ENCODE peak calls at places on chromosomes 6 and 20, in four cellular contexts. Z is HT-29, D is Peyer's patch, L is activated T-cell treated with anti-CD3 and anti-CD28 coated beads for 24 hours. S is an unnamed sample.

GRCh38 chr20:13289031-13289430 is 68.0 kb downstream of the ISM1 start:
- DNase-seq in Z (no peak), D (no peak), L (no peak), S (no peak)

GRCh38 chr20:62282877-62283503 is 19.8 kb upstream of the ADRM1 start:
- DNase-seq in Z (no peak), D (no peak), L (no peak), S (no peak)

GRCh38 chr6:119347466-119348307 is 1.9 kb downstream of the MAN1A1 start:
- DNase-seq in Z (peak), D (peak), L (peak), S (peak)

GRCh38 chr20:36542019-36542488 is 735 bp downstream of the MYL9 start:
- DNase-seq in Z (peak), D (no peak), L (no peak), S (no peak)

GRCh38 chr6:7411328-7411727 is 21.7 kb downstream of the RIOK1 start:
- DNase-seq in Z (no peak), D (no peak), L (no peak), S (no peak)

GRCh38 chr6:5206920-5207561 is 53.7 kb downstream of the LYRM4 start:
- DNase-seq in Z (no peak), D (no peak), L (no peak), S (no peak)

GRCh38 chr6:87916446-87916845 is 131.2 kb upstream of the SPACA1 start:
- DNase-seq in Z (no peak), D (no peak), L (no peak), S (no peak)

GRCh38 chr6:4935981-4936680 is 67.7 kb downstream of the RPP40 start:
- DNase-seq in Z (peak), D (no peak), L (no peak), S (no peak)

GRCh38 chr20:3654326-3655031 is 8.7 kb downstream of the GFRA4 start:
- DNase-seq in Z (no peak), D (no peak), L (no peak), S (no peak)

GRCh38 chr6:105771313-105771970 is 314.7 kb upstream of the PRDM1 start:
- DNase-seq in Z (no peak), D (no peak), L (no peak), S (no peak)

GRCh38 chr6:166253277-166254229 is 54.6 kb downstream of the PRR18 start:
- DNase-seq in Z (no peak), D (no peak), L (peak), S (peak)

GRCh38 chr20:16664031-16664430 is 65.8 kb upstream of the SNRPB2 start:
- DNase-seq in Z (no peak), D (no peak), L (no peak), S (no peak)

GRCh38 chr20:24465730-24466129 is 3.7 kb upstream of the SYNDIG1 start:
- DNase-seq in Z (no peak), D (no peak), L (no peak), S (no peak)

GRCh38 chr20:54650201-54650722 is 174.9 kb downstream of the DOK5 start:
- DNase-seq in Z (no peak), D (no peak), L (no peak), S (no peak)

GRCh38 chr6:145372671-145373123 is 362.6 kb downstream of the EPM2A start:
- DNase-seq in Z (no peak), D (no peak), L (no peak), S (no peak)

GRCh38 chr6:142846459-142846831 is 98.5 kb downstream of the HIVEP2 start:
- DNase-seq in Z (no peak), D (no peak), L (no peak), S (no peak)

GRCh38 chr6:52013035-52013434 is 74.4 kb downstream of the PKHD1 start:
- DNase-seq in Z (peak), D (no peak), L (no peak), S (no peak)

GRCh38 chr20:23334111-23334510 is 16.5 kb upstream of the NXT1 start:
- DNase-seq in Z (no peak), D (no peak), L (no peak), S (no peak)

GRCh38 chr6:139219271-139219729 is 72.5 kb downstream of the TXLNB start:
- DNase-seq in Z (peak), D (peak), L (peak), S (peak)

GRCh38 chr6:132414761-132415160 is 13.5 kb upstream of the MOXD1 start:
- DNase-seq in Z (no peak), D (no peak), L (no peak), S (no peak)

GRCh38 chr6:24274441-24275083 is 83.3 kb downstream of the DCDC2 start:
- DNase-seq in Z (peak), D (no peak), L (no peak), S (no peak)

GRCh38 chr6:130252527-130253237 is 29.9 kb upstream of the SAMD3 start:
- DNase-seq in Z (no peak), D (no peak), L (no peak), S (no peak)

GRCh38 chr20:13348301-13349239 is 127.5 kb downstream of the ISM1 start:
- DNase-seq in Z (no peak), D (no peak), L (no peak), S (no peak)

GRCh38 chr20:63121749-63122405 is 94.1 kb downstream of the YTHDF1 start:
- DNase-seq in Z (no peak), D (peak), L (no peak), S (no peak)

GRCh38 chr6:163170294-163170883 is 244.1 kb upstream of the QKI start:
- DNase-seq in Z (peak), D (no peak), L (peak), S (no peak)

GRCh38 chr6:13006578-13007300 is 290.2 kb downstream of the PHACTR1 start:
- DNase-seq in Z (no peak), D (no peak), L (no peak), S (no peak)

GRCh38 chr6:47132724-47133123 is 90.6 kb upstream of the ADGRF1 start:
- DNase-seq in Z (peak), D (no peak), L (no peak), S (no peak)

GRCh38 chr6:118882314-118882905 is 11.5 kb upstream of the ASF1A start:
- DNase-seq in Z (no peak), D (no peak), L (no peak), S (no peak)

GRCh38 chr20:33131949-33132822 is 35.8 kb upstream of the BPIFA2 start:
- DNase-seq in Z (no peak), D (no peak), L (no peak), S (no peak)